ENCODE peak calls at places on chromosome 14, in seven cellular contexts. R, A, E, Q, W, S and I are unnamed samples.

GRCh38 chr14:59464651-59465569 is at the start of gene GPR135:
- DNase-seq in W (peak; percentile 11), S (peak; percentile 78), R (no peak), E (peak; percentile 62), A (peak; percentile 56), Q (peak; percentile 69), I (peak; percentile 80)

GRCh38 chr14:90381999-90382451 is 14.8 kb upstream of the CALM1 start:
- DNase-seq in S (peak; percentile 46), W (peak; percentile 98), R (no peak), A (no peak), Q (peak; percentile 31), E (no peak), I (peak; percentile 68)

GRCh38 chr14:88422919-88423318 is 37.5 kb downstream of the SPATA7 start:
- DNase-seq in W (no peak), A (peak; percentile 88), S (peak; percentile 94), R (no peak), Q (no peak), E (no peak), I (no peak)

GRCh38 chr14:58637040-58637390 is 747 bp upstream of the DACT1 start:
- DNase-seq in E (no peak), A (peak; percentile 94), W (peak; percentile 42), S (peak; percentile 90), Q (peak; percentile 25), R (no peak), I (peak; percentile 51)

GRCh38 chr14:45252356-45253069 is 489 bp downstream of the MIS18BP1 start:
- DNase-seq in W (peak; percentile 33), Q (no peak), E (peak; percentile 8), R (no peak), S (peak; percentile 58), A (peak; percentile 5), I (peak; percentile 7)

GRCh38 chr14:86115972-86116371 is 586.0 kb downstream of the FLRT2 start:
- DNase-seq in Q (no peak), E (no peak), S (no peak), A (no peak), W (no peak), R (no peak), I (no peak)

GRCh38 chr14:100382106-100382455 is 58.9 kb downstream of the SLC25A47 start:
- DNase-seq in E (no peak), R (no peak), S (no peak), Q (no peak), A (no peak), W (no peak), I (no peak)

GRCh38 chr14:76699901-76700590 is 61.2 kb upstream of the VASH1 start:
- DNase-seq in S (no peak), E (no peak), W (no peak), Q (no peak), R (no peak), A (no peak), I (no peak)

GRCh38 chr14:80770114-80770917 is 171.2 kb downstream of the CEP128 start:
- DNase-seq in Q (no peak), W (no peak), E (no peak), S (peak; percentile 36), R (no peak), A (peak; percentile 34), I (no peak)

GRCh38 chr14:96156804-96157760 is 47.6 kb upstream of the BDKRB2 start:
- DNase-seq in Q (no peak), S (no peak), E (no peak), R (no peak), W (peak; percentile 34), A (no peak), I (no peak)

GRCh38 chr14:57574617-57575288 is 81.1 kb upstream of the CCDC198 start:
- DNase-seq in E (no peak), A (no peak), R (no peak), W (peak; percentile 1), S (no peak), Q (no peak), I (no peak)

GRCh38 chr14:68659021-68659931 is 133.6 kb downstream of the ZFP36L1 start:
- DNase-seq in E (no peak), A (peak; percentile 61), S (peak; percentile 12), W (no peak), R (no peak), Q (no peak), I (no peak)

GRCh38 chr14:23572841-23573240 is 5.2 kb upstream of the AP1G2 start:
- DNase-seq in Q (no peak), A (no peak), R (no peak), W (no peak), S (no peak), E (no peak), I (no peak)

GRCh38 chr14:55976219-55976618 is 142.0 kb upstream of the PELI2 start:
- DNase-seq in E (no peak), Q (no peak), R (peak; percentile 4), A (no peak), W (peak; percentile 81), S (no peak), I (no peak)

GRCh38 chr14:51865953-51866747 is 5.7 kb downstream of the GNG2 start:
- DNase-seq in Q (no peak), R (no peak), E (no peak), S (no peak), A (no peak), W (no peak), I (no peak)

GRCh38 chr14:101590616-101591015 is 29.3 kb downstream of the DIO3 start:
- DNase-seq in A (no peak), W (no peak), Q (no peak), R (no peak), E (no peak), S (no peak), I (no peak)

GRCh38 chr14:101654051-101654450 is 92.8 kb downstream of the DIO3 start:
- DNase-seq in Q (no peak), E (no peak), R (no peak), W (no peak), A (no peak), S (no peak), I (no peak)

GRCh38 chr14:76933515-76933914 is 95.0 kb downstream of the IRF2BPL start:
- DNase-seq in R (no peak), Q (no peak), E (no peak), A (no peak), S (no peak), W (no peak), I (no peak)

GRCh38 chr14:74980746-74981661 is 21.7 kb upstream of the EIF2B2 start:
- DNase-seq in Q (no peak), R (no peak), W (no peak), E (no peak), A (peak; percentile 19), S (peak; percentile 45), I (no peak)

GRCh38 chr14:43005807-43006206 is 1399.1 kb downstream of the LRFN5 start:
- DNase-seq in E (no peak), A (peak; percentile 23), W (no peak), Q (no peak), R (no peak), S (peak; percentile 32), I (no peak)
- H3K9me3 ChIP-seq in E (no peaks in the 10 kb centered on the region), A (peaks cover 19% of the 10 kb centered on the region), W (peaks cover 2% of the 10 kb centered on the region), Q (peaks cover 74% of the 10 kb centered on the region), R (peaks cover 27% of the 10 kb centered on the region), S (peaks cover 1% of the 10 kb centered on the region), I (no peaks in the 10 kb centered on the region)

GRCh38 chr14:105866841-105867321 is 340.5 kb downstream of the TMEM121 start:
- DNase-seq in R (no peak), E (no peak), W (no peak), S (no peak), A (no peak), Q (no peak), I (no peak)
- H3K9me3 ChIP-seq in R (no peaks in the 10 kb centered on the region), E (no peaks in the 10 kb centered on the region), W (no peaks in the 10 kb centered on the region), S (no peaks in the 10 kb centered on the region), A (peaks cover 49% of the 10 kb centered on the region), Q (no peaks in the 10 kb centered on the region), I (no peaks in the 10 kb centered on the region)

DNA sequence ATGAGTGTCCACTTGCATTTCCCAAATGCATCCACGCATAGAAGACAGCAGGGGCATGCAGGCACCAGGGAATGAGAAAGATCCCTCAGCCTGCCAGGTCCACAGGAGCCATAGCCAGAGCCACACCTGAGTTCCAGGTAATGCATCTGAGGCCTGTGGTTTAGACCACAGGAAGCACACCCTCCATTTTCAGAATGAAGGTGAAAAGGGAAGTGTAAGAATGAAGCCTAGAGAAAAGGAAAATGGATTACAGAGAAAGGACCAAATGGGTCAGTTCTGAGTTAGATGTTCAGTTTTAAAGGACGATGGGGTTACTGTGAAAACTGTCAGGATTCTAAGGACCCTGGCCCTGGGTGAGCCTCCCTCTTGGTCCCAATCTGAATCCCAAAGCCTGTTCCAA is 1283.2 kb downstream of the TMEM121 start:
- DNase-seq in S (no peak), W (no peak), E (no peak), Q (no peak), R (no peak), A (no peak), I (no peak)
- H3K9me3 ChIP-seq in S (no peaks in the 10 kb centered on the region), W (no peaks in the 10 kb centered on the region), E (no peaks in the 10 kb centered on the region), Q (no peaks in the 10 kb centered on the region), R (no peaks in the 10 kb centered on the region), A (peaks cover 24% of the 10 kb centered on the region), I (no peaks in the 10 kb centered on the region)

GRCh38 chr14:36517242-36518030 is 2.6 kb downstream of the NKX2-1 start:
- DNase-seq in A (no peak), Q (no peak), E (no peak), W (no peak), S (no peak), R (no peak), I (peak; percentile 51)
- H3K9me3 ChIP-seq in A (peaks cover 10% of the 10 kb centered on the region), Q (no peaks in the 10 kb centered on the region), E (no peaks in the 10 kb centered on the region), W (no peaks in the 10 kb centered on the region), S (no peaks in the 10 kb centered on the region), R (no peaks in the 10 kb centered on the region), I (no peaks in the 10 kb centered on the region)